ENCODE peak calls at places on chromosome 14, in seven cellular contexts. B, S, D, N, J, R and A are unnamed samples.

GRCh38 chr14:61406198-61406597 is 84.8 kb downstream of the PRKCH start:
- DNase-seq in S (no peak), N (no peak), J (no peak), D (no peak), B (no peak), R (no peak), A (no peak)

GRCh38 chr14:91032250-91032649 is 28.2 kb downstream of the RPS6KA5 start:
- DNase-seq in S (no peak), R (peak; percentile 57), J (no peak), D (no peak), N (no peak), B (no peak), A (no peak)

GRCh38 chr14:94126800-94127199 is 2.6 kb downstream of the IFI27L2 start:
- DNase-seq in N (no peak), J (no peak), S (no peak), D (no peak), B (no peak), R (no peak), A (no peak)

GRCh38 chr14:53109028-53109687 is 44.0 kb downstream of the DDHD1 start:
- DNase-seq in D (no peak), S (no peak), N (no peak), R (peak; percentile 14), B (peak; percentile 19), J (no peak), A (no peak)

GRCh38 chr14:69701269-69701668 is 65.7 kb upstream of the SRSF5 start:
- DNase-seq in J (no peak), N (no peak), R (no peak), D (no peak), S (no peak), B (no peak), A (no peak)

GRCh38 chr14:35858521-35859209 is 32.5 kb downstream of the BRMS1L start:
- DNase-seq in R (no peak), D (no peak), B (no peak), J (no peak), N (no peak), S (no peak), A (no peak)

GRCh38 chr14:70011098-70011497 is 131.9 kb downstream of the SMOC1 start:
- DNase-seq in N (no peak), R (no peak), D (no peak), B (no peak), J (no peak), S (no peak), A (no peak)

GRCh38 chr14:30272848-30273563 is 286.0 kb upstream of the G2E3 start:
- DNase-seq in B (no peak), N (no peak), J (no peak), D (peak; percentile 85), S (no peak), R (no peak), A (no peak)

GRCh38 chr14:101781240-101782061 is 19.9 kb downstream of the PPP2R5C start:
- DNase-seq in B (no peak), R (no peak), D (no peak), J (no peak), S (no peak), N (no peak), A (no peak)

GRCh38 chr14:30355431-30355913 is 203.5 kb upstream of the G2E3 start:
- DNase-seq in N (no peak), R (no peak), D (no peak), S (no peak), J (no peak), B (no peak), A (no peak)

GRCh38 chr14:105398044-105398725 is at the start of gene TEX22:
- DNase-seq in J (peak; percentile 67), N (peak; percentile 89), S (no peak), D (peak; percentile 90), B (peak; percentile 84), R (peak; percentile 85), A (no peak)

GRCh38 chr14:78933948-78934524 is 763.9 kb downstream of the NRXN3 start:
- DNase-seq in S (no peak), R (no peak), N (no peak), J (peak; percentile 38), D (peak; percentile 33), B (no peak), A (no peak)

GRCh38 chr14:29111554-29111953 is 345.0 kb downstream of the FOXG1 start:
- DNase-seq in S (no peak), D (no peak), J (no peak), R (no peak), B (no peak), N (no peak), A (peak; percentile 9)

GRCh38 chr14:60654303-60654925 is 5.1 kb upstream of the SIX1 start:
- DNase-seq in D (no peak), J (no peak), N (no peak), R (no peak), S (no peak), B (no peak), A (no peak)

GRCh38 chr14:94062344-94062904 is 18.6 kb downstream of the DDX24 start:
- DNase-seq in B (no peak), D (no peak), R (no peak), J (no peak), N (no peak), S (no peak), A (no peak)

GRCh38 chr14:88933203-88933602 is 108.8 kb downstream of the TTC8 start:
- DNase-seq in J (no peak), R (no peak), S (no peak), N (no peak), B (no peak), D (no peak), A (no peak)

GRCh38 chr14:102462391-102462790 is 47.2 kb downstream of the ANKRD9 start:
- DNase-seq in B (no peak), D (no peak), J (no peak), R (no peak), N (no peak), S (no peak), A (no peak)

GRCh38 chr14:51846631-51847488 is 13.6 kb upstream of the GNG2 start:
- DNase-seq in N (peak; percentile 26), D (peak; percentile 77), B (peak; percentile 75), S (no peak), J (no peak), R (peak; percentile 98), A (peak; percentile 87)

GRCh38 chr14:31877333-31877798 is 199.7 kb upstream of the ARHGAP5 start:
- DNase-seq in D (no peak), S (no peak), R (no peak), B (no peak), J (no peak), N (no peak), A (peak; percentile 81)

GRCh38 chr14:23145794-23146422 is 26.9 kb upstream of the CEBPE start:
- DNase-seq in J (no peak), R (no peak), N (peak; percentile 78), S (no peak), B (no peak), D (no peak), A (no peak)

GRCh38 chr14:63874223-63874622 is 21.4 kb downstream of the SYNE2 start:
- DNase-seq in B (no peak), D (no peak), S (no peak), N (no peak), J (no peak), R (no peak), A (no peak)